ENCODE peak calls at places on chromosome 17, in nine cellular contexts. P, V, E, H, O, R, D, T and G are unnamed samples. For H3K36me3, the result is how much of the 10 kb centered on the place peaks cover.

GRCh38 chr17:68302666-68303065 is 11.4 kb downstream of the ARSG start:
- DNase-seq in P (no peak), V (no peak), E (no peak), H (no peak), O (no peak), R (no peak), D (no peak), T (no peak), G (no peak)

GRCh38 chr17:4327638-4328037 is 38.8 kb downstream of the UBE2G1 start:
- DNase-seq in P (peak), V (peak), E (no peak), H (no peak), O (no peak), R (no peak), D (peak), T (no peak), G (no peak)

GRCh38 chr17:59561042-59561441 is 4.4 kb upstream of the DHX40 start:
- DNase-seq in P (peak), V (peak), E (peak), H (peak), O (peak), R (peak), D (peak), T (peak), G (peak)

GRCh38 chr17:41967921-41968578 is 1.5 kb downstream of the CNP start:
- DNase-seq in P (no peak), V (no peak), E (peak), H (no peak), O (no peak), R (no peak), D (no peak), T (no peak), G (no peak)

GRCh38 chr17:57956311-57957119 is 1.3 kb upstream of the CUEDC1 start:
- DNase-seq in P (no peak), V (no peak), E (no peak), H (peak), O (peak), R (no peak), D (no peak), T (peak), G (peak)

GRCh38 chr17:79818026-79818758 is 21.0 kb downstream of the CBX4 start:
- DNase-seq in P (no peak), V (no peak), E (no peak), H (no peak), O (no peak), R (no peak), D (no peak), T (no peak), G (peak)

GRCh38 chr17:32519769-32520701 is 33.2 kb downstream of the CDK5R1 start:
- DNase-seq in P (peak), V (no peak), E (peak), H (peak), O (peak), R (peak), D (no peak), T (no peak), G (no peak)

GRCh38 chr17:8693328-8693727 is 51.3 kb downstream of the CCDC42 start:
- DNase-seq in P (no peak), V (no peak), E (no peak), H (no peak), O (no peak), R (no peak), D (no peak), T (no peak), G (no peak)

GRCh38 chr17:48995871-48996695 is 1.1 kb upstream of the IGF2BP1 start:
- DNase-seq in P (peak), V (no peak), E (peak), H (peak), O (peak), R (peak), D (no peak), T (no peak), G (peak)

GRCh38 chr17:17089796-17090641 is 47.8 kb downstream of the MPRIP start:
- DNase-seq in P (no peak), V (no peak), E (no peak), H (no peak), O (no peak), R (no peak), D (no peak), T (no peak), G (no peak)

GRCh38 chr17:45313419-45313771 is 3.4 kb downstream of the MAP3K14 start:
- DNase-seq in P (no peak), V (no peak), E (no peak), H (no peak), O (no peak), R (no peak), D (no peak), T (peak), G (no peak)

GRCh38 chr17:12815642-12816141 is 26.4 kb downstream of the ARHGAP44 start:
- DNase-seq in P (no peak), V (no peak), E (no peak), H (no peak), O (no peak), R (no peak), D (no peak), T (no peak), G (peak)

GRCh38 chr17:8791910-8792270 is 7.3 kb downstream of the MFSD6L start:
- DNase-seq in P (peak), V (peak), E (no peak), H (no peak), O (no peak), R (no peak), D (peak), T (no peak), G (no peak)

GRCh38 chr17:50359005-50359699 is 13.2 kb downstream of the XYLT2 start:
- DNase-seq in P (no peak), V (no peak), E (no peak), H (no peak), O (no peak), R (no peak), D (no peak), T (no peak), G (no peak)
- H3K36me3 ChIP-seq in P (under half), V (under half), E (under half), H (under half), O (half or more), R (under half), D (half or more), T (under half), G (half or more)

GRCh38 chr17:40366861-40367518 is 2.5 kb upstream of the GJD3 start:
- DNase-seq in P (no peak), V (no peak), E (no peak), H (no peak), O (no peak), R (no peak), D (no peak), T (no peak), G (no peak)
- TF ChIP-seq EZH2phosphoT487 in P (no peak), V (no peak), E (no peak), H (no peak), O (no peak), R (no peak), D (no peak), T (no peak), G (no peak)

GRCh38 chr17:43810823-43811222 is 22.1 kb downstream of the MPP3 start:
- DNase-seq in P (no peak), V (no peak), E (no peak), H (no peak), O (no peak), R (no peak), D (no peak), T (no peak), G (no peak)
- H3K36me3 ChIP-seq in P (under half), V (under half), E (under half), H (under half), O (under half), R (under half), D (under half), T (under half), G (under half)

GRCh38 chr17:76036497-76037380 is 9.6 kb upstream of the EVPL start:
- DNase-seq in P (no peak), V (no peak), E (peak), H (peak), O (peak), R (no peak), D (no peak), T (no peak), G (no peak)

GRCh38 chr17:76033139-76033538 is 6.0 kb upstream of the EVPL start:
- DNase-seq in P (no peak), V (no peak), E (no peak), H (no peak), O (no peak), R (no peak), D (no peak), T (no peak), G (no peak)

GRCh38 chr17:76032780-76033108 is 5.6 kb upstream of the EVPL start:
- DNase-seq in P (no peak), V (no peak), E (no peak), H (no peak), O (no peak), R (no peak), D (no peak), T (no peak), G (no peak)

GRCh38 chr17:76032073-76032779 is 5.1 kb upstream of the EVPL start:
- DNase-seq in P (no peak), V (peak), E (no peak), H (no peak), O (peak), R (no peak), D (no peak), T (no peak), G (no peak)

DNA sequence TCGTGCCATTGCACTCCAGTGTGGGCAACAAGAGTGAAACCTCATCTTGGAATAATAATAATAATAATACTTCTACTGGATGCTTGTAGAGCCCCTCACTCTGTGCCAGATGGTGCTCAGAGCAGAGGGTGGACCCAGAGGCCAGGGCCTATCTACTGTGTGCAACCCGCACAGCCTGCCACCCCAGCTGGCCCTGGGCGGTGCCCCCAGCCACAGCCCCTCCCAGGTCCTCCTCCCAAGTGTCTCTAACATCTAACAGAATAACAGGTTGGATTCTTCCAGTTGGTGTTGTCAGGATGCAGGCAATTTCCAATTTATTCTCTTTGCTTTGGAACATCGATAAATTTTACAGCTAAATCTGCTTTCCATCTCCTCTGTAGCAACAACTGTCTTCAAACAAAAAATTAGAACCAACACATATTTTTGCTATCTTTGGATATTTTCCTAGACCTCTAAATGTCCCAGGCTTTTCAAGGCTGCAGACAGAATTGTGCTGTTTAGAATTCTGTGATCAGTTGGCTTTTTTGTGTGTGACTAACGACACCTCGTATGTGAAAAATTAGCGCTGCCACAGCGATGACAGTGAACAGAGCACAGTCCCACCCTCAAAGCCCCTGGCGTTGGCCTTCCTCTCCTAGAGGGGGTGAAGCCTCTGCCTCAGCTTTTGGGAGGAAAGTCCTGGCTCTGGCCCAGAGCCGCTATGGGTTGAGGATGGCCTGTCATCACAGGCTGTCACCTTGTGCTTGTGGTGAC is 7.5 kb upstream of the EVPL start:
- DNase-seq in P (no peak), V (no peak), E (no peak), H (no peak), O (no peak), R (no peak), D (no peak), T (no peak), G (no peak)
- TF ChIP-seq EZH2phosphoT487 in P (no peak), V (no peak), E (no peak), H (no peak), O (no peak), R (no peak), D (no peak), T (no peak), G (no peak)

DNA sequence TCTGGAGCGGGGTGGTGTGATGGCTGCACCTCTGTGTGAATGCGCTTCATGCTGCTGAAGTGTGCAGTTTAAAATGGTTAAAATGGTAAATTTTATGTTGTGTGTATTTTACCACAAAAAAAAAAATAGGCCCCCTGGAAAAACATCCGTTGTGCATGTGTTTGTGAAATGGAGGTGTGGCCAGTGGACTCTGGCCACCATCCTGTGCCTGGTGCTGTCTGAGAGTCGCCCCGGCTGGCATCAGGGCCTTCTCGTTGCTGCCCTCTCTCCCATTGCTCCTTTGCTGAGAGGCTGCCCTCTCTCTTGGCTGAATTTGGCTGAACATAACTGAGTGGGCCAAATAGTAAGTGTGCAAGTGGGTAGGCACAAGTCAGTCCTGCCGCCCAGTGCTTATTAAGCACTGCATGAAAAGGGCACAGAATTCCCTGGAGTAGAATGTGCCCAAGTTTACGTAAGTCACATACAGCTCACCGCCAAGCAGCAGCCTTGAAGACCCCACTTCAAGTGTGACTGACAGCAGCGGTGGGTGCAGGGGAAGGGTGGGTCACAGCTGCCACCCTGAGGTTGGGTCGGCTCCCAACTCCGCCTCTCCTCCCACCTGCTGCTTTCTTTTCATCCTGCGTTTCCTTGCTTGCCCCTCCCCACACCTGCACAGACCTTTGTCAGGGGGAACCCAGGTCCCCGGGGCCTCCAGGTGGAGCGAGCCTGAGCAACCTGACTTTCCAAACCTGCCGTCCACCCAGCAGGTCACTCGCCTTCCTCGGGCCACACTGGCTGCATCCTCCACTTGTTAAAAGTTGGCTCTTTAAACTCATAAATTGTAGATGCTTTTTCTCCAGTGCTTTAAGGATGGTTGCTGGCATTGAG is 46.8 kb downstream of the FOXK2 start:
- DNase-seq in P (no peak), V (no peak), E (no peak), H (no peak), O (peak), R (no peak), D (no peak), T (no peak), G (no peak)
- H3K36me3 ChIP-seq in P (under half), V (under half), E (under half), H (under half), O (under half), R (under half), D (half or more), T (under half), G (half or more)

GRCh38 chr17:75240394-75241142 is 20.8 kb downstream of the GGA3 start:
- DNase-seq in P (peak), V (peak), E (peak), H (peak), O (peak), R (peak), D (peak), T (peak), G (peak)
- TF ChIP-seq EZH2phosphoT487 in P (no peak), V (no peak), E (no peak), H (no peak), O (no peak), R (no peak), D (no peak), T (no peak), G (no peak)

GRCh38 chr17:18240449-18240848 is 15.0 kb downstream of the LLGL1 start:
- DNase-seq in P (no peak), V (no peak), E (no peak), H (no peak), O (no peak), R (no peak), D (no peak), T (no peak), G (no peak)
- H3K36me3 ChIP-seq in P (under half), V (under half), E (under half), H (under half), O (under half), R (under half), D (under half), T (under half), G (under half)

GRCh38 chr17:34485999-34486398 is 93.4 kb upstream of the TMEM132E start:
- DNase-seq in P (no peak), V (no peak), E (no peak), H (no peak), O (no peak), R (no peak), D (no peak), T (no peak), G (no peak)
- TF ChIP-seq EZH2phosphoT487 in P (no peak), V (no peak), E (no peak), H (no peak), O (no peak), R (no peak), D (no peak), T (no peak), G (no peak)

DNA sequence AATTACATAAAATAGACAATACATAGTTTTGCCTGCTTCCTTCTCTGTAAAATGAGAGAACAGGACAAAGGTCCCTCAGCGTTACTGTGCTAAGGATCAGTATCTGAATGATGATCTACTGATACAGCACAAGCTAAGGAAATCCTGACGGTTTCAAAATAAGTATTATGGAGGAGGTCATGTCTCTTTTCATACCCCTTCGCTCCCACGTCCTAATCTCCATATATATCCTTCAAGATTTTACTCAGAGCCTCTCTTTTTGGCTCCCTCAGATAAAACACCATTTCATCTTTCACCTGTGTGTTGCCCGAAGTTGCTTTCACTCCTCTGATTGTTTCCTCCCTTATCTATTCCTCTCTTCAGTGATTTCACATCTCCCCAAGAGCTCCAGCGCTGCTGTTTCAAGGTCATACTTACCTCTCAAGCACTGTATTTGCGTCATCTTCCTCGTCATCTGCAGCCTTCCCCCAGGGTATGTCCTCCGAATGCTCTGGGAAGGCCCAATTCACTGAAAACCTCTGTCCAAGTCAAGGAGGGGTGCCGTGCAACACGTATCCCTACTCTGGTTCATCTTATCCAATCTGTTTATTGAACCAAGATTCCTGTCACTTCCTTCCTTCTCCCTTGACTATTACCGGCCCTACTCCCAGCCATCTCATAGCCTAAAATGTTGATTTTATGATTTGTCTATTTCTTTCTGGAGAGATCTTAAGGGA is 1.2 kb upstream of the BLTP2 start:
- DNase-seq in P (peak), V (no peak), E (no peak), H (no peak), O (no peak), R (peak), D (no peak), T (no peak), G (no peak)
- H3K36me3 ChIP-seq in P (under half), V (under half), E (under half), H (under half), O (under half), R (under half), D (under half), T (under half), G (half or more)